ENCODE peak calls at places on chromosomes 16 and 17, in six cellular contexts. B is heart left ventricle; H is right lobe of liver; E is fibroblast of lung; I is CD8-positive, alpha-beta memory T cell; C is OCI-LY7. R is an unnamed sample. For H3K9me3, the result is how much of the 10 kb centered on the place peaks cover.

GRCh38 chr16:81946206-81946605 is 65.1 kb downstream of the SDR42E1 start:
- DNase-seq in B (no peak), H (no peak), E (no peak), I (no peak), C (no peak), R (peak)

GRCh38 chr16:11315499-11315898 is 29.8 kb upstream of the RMI2 start:
- DNase-seq in B (no peak), H (no peak), E (peak), I (no peak), C (no peak), R (peak)

GRCh38 chr17:57927048-57927723 is 28.0 kb downstream of the CUEDC1 start:
- DNase-seq in B (no peak), H (no peak), E (peak), I (no peak), C (no peak), R (peak)

GRCh38 chr17:82599674-82600661 is 48.3 kb downstream of the WDR45B start:
- DNase-seq in B (no peak), H (peak), E (no peak), I (no peak), C (peak), R (no peak)

GRCh38 chr17:10698116-10698818 is 873 bp downstream of the ADPRM start:
- DNase-seq in B (no peak), H (no peak), E (peak), I (no peak), C (peak), R (peak)

GRCh38 chr17:57135748-57136342 is 50.8 kb downstream of the AKAP1 start:
- DNase-seq in B (no peak), H (no peak), E (no peak), I (no peak), C (no peak), R (peak)

GRCh38 chr17:50272711-50273653 is 1.3 kb upstream of the TMEM92 start:
- DNase-seq in B (peak), H (peak), E (peak), I (peak), C (peak), R (peak)

GRCh38 chr16:84277244-84277823 is 17.3 kb upstream of the WFDC1 start:
- DNase-seq in B (peak), H (peak), E (peak), I (peak), C (peak), R (peak)

GRCh38 chr17:70181866-70182265 is 12.5 kb downstream of the KCNJ2 start:
- DNase-seq in B (no peak), H (no peak), E (no peak), I (no peak), C (no peak), R (no peak)

GRCh38 chr17:83035722-83036121 is 43.7 kb upstream of the METRNL start:
- DNase-seq in B (no peak), H (no peak), E (no peak), I (no peak), C (no peak), R (no peak)

GRCh38 chr17:918102-918740 is 61.4 kb downstream of the NXN start:
- DNase-seq in B (peak), H (no peak), E (no peak), I (no peak), C (no peak), R (no peak)

GRCh38 chr17:38459556-38459955 is 31.3 kb downstream of the ARHGAP23 start:
- DNase-seq in B (no peak), H (no peak), E (no peak), I (no peak), C (no peak), R (no peak)

GRCh38 chr17:43599835-43600234 is 53.7 kb upstream of the ETV4 start:
- DNase-seq in B (no peak), H (no peak), E (peak), I (no peak), C (no peak), R (peak)

GRCh38 chr17:7178973-7179316 is 225 bp downstream of the ASGR1 start:
- DNase-seq in B (no peak), H (no peak), E (no peak), I (no peak), C (no peak), R (no peak)
- H3K4me3 ChIP-seq in B (no peak), H (peak), E (no peak), I (no peak), C (no peak), R (no peak)

DNA sequence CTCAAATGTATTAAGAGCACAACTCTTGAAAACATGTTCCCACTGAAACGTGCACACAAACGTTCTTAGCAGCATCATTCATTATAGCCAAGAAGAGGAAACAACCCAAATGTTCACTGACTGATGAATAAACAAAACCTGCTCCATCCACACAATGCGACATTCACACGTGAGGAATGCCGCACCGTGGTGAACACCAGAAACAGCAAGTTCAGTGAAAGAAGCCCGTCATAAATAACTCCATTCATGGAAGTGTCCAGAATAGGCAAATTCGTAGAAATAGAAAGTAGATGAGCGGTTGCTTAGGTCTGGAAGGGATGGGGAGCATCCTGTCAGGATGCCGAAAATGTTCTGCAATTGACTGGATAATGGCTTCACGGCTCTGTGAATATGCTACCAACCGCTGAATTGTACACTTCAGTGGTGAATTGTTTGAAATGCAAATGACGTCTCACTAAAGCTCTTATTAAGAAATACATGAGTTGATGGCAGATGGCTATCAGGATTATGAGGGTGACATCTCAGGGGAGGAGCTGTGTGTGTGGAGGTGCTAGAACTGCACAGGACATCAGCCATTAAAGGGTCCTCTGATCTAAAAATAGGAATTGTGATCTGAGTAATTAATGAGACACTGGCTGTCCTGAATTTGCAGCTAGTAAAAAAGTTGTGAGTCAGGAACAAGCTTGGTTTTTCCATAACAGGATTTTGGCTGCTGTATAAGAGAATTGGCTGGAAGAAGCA is 771.0 kb downstream of the KCNJ18 start:
- DNase-seq in B (no peak), H (no peak), E (no peak), I (no peak), C (no peak), R (no peak)
- H3K9me3 ChIP-seq in B (under half), H (under half), E (under half), I (under half), C (under half), R (under half)

DNA sequence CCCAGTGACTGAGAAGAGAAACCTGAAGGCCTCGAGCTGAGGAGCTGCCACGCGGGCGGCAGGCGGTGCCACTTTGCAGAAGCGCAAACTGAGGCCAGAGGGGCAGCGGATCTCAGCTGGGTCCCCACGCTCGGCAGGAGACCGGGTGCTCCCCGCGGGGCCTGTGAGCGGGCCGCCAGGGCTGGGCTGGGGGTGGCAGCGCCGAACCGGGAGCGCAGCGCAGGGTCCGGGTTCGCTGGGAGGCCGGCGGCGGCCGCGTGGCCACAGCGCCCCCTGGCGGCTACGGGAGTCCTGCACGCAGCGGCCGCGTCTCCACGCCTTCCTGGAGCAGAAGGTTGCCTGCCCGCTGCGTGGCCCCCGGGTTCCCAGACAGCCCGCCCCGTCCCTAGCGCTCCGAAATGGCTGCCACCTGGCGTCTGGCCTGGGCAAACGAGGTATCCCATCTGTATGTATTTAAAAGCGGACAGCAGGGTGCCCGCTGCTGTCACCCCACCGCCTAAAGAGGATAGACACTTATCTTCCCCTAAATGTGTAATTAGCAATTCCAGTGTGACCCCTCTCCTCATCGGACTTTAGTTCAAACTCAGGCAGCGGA is 96.1 kb upstream of the CDH5 start:
- DNase-seq in B (peak), H (peak), E (peak), I (peak), C (peak), R (peak)
- H3K4me3 ChIP-seq in B (peak), H (no peak), E (peak), I (no peak), C (no peak), R (no peak)

GRCh38 chr16:35525979-35526590 is 2066.7 kb downstream of the TP53TG3F start:
- DNase-seq in B (no peak), H (no peak), E (no peak), I (no peak), C (no peak), R (no peak)
- H3K9me3 ChIP-seq in B (under half), H (under half), E (under half), I (under half), C (under half), R (under half)

DNA sequence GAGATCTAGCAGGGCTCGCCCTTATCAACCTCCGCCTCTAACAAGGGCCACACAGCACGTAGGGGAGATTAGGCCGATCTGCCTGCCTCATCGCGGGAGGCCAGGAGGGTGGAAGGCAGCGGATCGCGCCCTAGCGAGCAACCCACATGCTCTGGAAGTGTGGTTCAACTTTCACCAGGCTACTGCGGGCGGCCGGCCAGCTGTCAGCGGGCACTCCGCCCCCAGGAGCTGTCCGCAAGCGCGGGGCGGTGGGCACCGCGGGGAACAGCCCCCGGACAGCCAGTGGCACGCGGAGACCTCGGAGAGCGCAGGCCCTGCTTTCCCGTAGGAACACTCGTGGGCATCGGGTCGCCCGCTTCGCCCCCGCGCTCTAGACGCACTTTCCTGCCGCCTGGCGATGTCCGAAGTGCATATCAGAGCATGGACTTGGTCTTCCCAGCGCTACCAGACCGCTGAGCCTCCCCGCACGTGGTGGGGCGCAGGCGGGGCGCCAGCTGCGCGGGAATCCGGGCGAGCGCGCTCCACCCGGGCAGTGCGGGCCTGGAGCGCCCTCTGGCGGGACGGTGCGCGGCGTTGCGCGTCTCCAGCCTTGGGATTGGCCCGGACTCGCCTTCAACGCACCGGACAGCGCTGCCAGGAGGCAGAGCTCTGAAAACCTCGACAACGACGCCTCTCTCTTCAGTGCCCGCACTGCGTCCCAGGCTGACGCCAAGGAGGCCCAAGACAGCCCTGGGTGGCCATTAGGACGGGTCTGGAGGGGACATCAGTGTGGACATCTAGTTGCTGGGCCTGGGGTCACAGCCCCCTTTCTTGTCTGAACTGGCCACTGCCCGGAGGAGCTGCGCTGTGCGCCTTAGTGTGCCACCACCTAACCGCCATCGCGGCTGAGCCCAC is 3.6 kb upstream of the ZNHIT3 start:
- DNase-seq in B (peak), H (peak), E (peak), I (peak), C (peak), R (peak)
- H3K4me3 ChIP-seq in B (peak), H (peak), E (peak), I (peak), C (no peak), R (no peak)

R was measured in A673.